ENCODE peak calls at places on chromosomes 4 and X, in six cellular contexts. L is endothelial cell of umbilical vein, D is ecto neural progenitor cell, V is NCI-H460, R is SW480, B is right lobe of liver. Y is an unnamed sample.

GRCh38 chr4:53592128-53592527 is 842 bp upstream of the LNX1 start:
- DNase-seq in L (peak; percentile 13), D (no peak), V (no peak), R (no peak), B (no peak), Y (no peak)

GRCh38 chrX:13254076-13254785 is 65.6 kb downstream of the ATXN3L start:
- DNase-seq in L (peak; percentile 27), D (no peak), V (peak; percentile 3), R (peak; percentile 43), B (no peak), Y (peak; percentile 55)

GRCh38 chr4:55931833-55932232 is 16.9 kb upstream of the CEP135 start:
- DNase-seq in L (no peak), D (no peak), V (no peak), R (no peak), B (no peak), Y (no peak)

GRCh38 chrX:38233891-38234807 is 13.5 kb upstream of the SRPX start:
- DNase-seq in L (peak; percentile 5), D (no peak), V (no peak), R (peak; percentile 56), B (no peak), Y (peak; percentile 5)

GRCh38 chr4:101259876-101260275 is 87.5 kb downstream of the PPP3CA start:
- DNase-seq in L (peak; percentile 66), D (no peak), V (no peak), R (no peak), B (no peak), Y (no peak)

GRCh38 chr4:167274346-167274745 is 40.1 kb upstream of the SPOCK3 start:
- DNase-seq in L (peak; percentile 15), D (no peak), V (no peak), R (no peak), B (no peak), Y (no peak)

GRCh38 chr4:21819086-21819485 is 129.5 kb downstream of the KCNIP4 start:
- DNase-seq in L (peak; percentile 55), D (no peak), V (no peak), R (no peak), B (no peak), Y (no peak)

GRCh38 chrX:96563663-96564062 is 121.0 kb upstream of the DIAPH2 start:
- DNase-seq in L (no peak), D (no peak), V (no peak), R (no peak), B (no peak), Y (no peak)

GRCh38 chr4:120754590-120754989 is 167.9 kb downstream of the PRDM5 start:
- DNase-seq in L (no peak), D (no peak), V (no peak), R (no peak), B (no peak), Y (no peak)

GRCh38 chr4:61200991-61201526 is 933 bp downstream of the ADGRL3 start:
- DNase-seq in L (no peak), D (no peak), V (no peak), R (no peak), B (no peak), Y (peak; percentile 12)

GRCh38 chr4:98930311-98930865 is 1.5 kb upstream of the EIF4E start:
- DNase-seq in L (no peak), D (no peak), V (no peak), R (no peak), B (no peak), Y (no peak)

GRCh38 chr4:176708771-176709311 is 83.9 kb downstream of the VEGFC start:
- DNase-seq in L (peak; percentile 74), D (no peak), V (no peak), R (no peak), B (no peak), Y (no peak)

GRCh38 chr4:125666635-125667034 is 351.9 kb downstream of the FAT4 start:
- DNase-seq in L (no peak), D (no peak), V (peak; percentile 5), R (no peak), B (no peak), Y (no peak)

GRCh38 chrX:84216406-84216805 is 28.4 kb upstream of the RPS6KA6 start:
- DNase-seq in L (no peak), D (no peak), V (no peak), R (no peak), B (no peak), Y (no peak)

GRCh38 chr4:141391293-141391692 is 170.6 kb downstream of the ZNF330 start:
- DNase-seq in L (no peak), D (no peak), V (no peak), R (no peak), B (no peak), Y (no peak)

GRCh38 chr4:20960291-20960690 is 260.0 kb downstream of the PACRGL start:
- DNase-seq in L (no peak), D (no peak), V (no peak), R (no peak), B (no peak), Y (no peak)

GRCh38 chr4:62661821-62662220 is 1461.7 kb downstream of the ADGRL3 start:
- DNase-seq in L (no peak), D (no peak), V (no peak), R (no peak), B (no peak), Y (no peak)

GRCh38 chr4:67080158-67080557 is 465.1 kb downstream of the CENPC start:
- DNase-seq in L (no peak), D (no peak), V (no peak), R (no peak), B (no peak), Y (no peak)

GRCh38 chr4:105088110-105088879 is 58.4 kb upstream of the TET2 start:
- DNase-seq in L (peak; percentile 74), D (no peak), V (peak; percentile 19), R (no peak), B (no peak), Y (no peak)

GRCh38 chr4:5712517-5712916 is 1.5 kb downstream of the EVC start:
- DNase-seq in L (no peak), D (no peak), V (no peak), R (no peak), B (no peak), Y (no peak)

GRCh38 chr4:16227462-16227868 is 1.2 kb upstream of the TAPT1 start:
- DNase-seq in L (peak; percentile 50), D (no peak), V (no peak), R (peak; percentile 28), B (peak; percentile 74), Y (peak; percentile 11)

GRCh38 chrX:44042731-44043130 is 69.5 kb upstream of the NDP start:
- DNase-seq in L (no peak), D (no peak), V (no peak), R (no peak), B (no peak), Y (no peak)

GRCh38 chr4:140756292-140757219 is at the start of gene TBC1D9:
- DNase-seq in L (peak; percentile 97), D (peak; percentile 82), V (no peak), R (peak; percentile 89), B (peak; percentile 83), Y (peak; percentile 77)

GRCh38 chrX:1453390-1453783 is 678 bp upstream of the ASMTL start:
- DNase-seq in L (no peak), D (no peak), V (no peak), R (no peak), B (peak; percentile 84), Y (no peak)

GRCh38 chr4:121898150-121898549 is 27.9 kb upstream of the BBS7 start:
- DNase-seq in L (no peak), D (no peak), V (no peak), R (peak; percentile 9), B (no peak), Y (peak; percentile 21)

GRCh38 chr4:133594246-133595207 is 445.4 kb downstream of the PCDH10 start:
- DNase-seq in L (peak; percentile 8), D (no peak), V (no peak), R (no peak), B (no peak), Y (no peak)

GRCh38 chr4:78666830-78667258 is 109.3 kb upstream of the BMP2K start:
- DNase-seq in L (peak; percentile 54), D (no peak), V (no peak), R (no peak), B (no peak), Y (no peak)

GRCh38 chrX:81957900-81958545 is 756.1 kb downstream of the SH3BGRL start:
- DNase-seq in L (no peak), D (no peak), V (peak; percentile 30), R (peak; percentile 41), B (no peak), Y (peak; percentile 23)

GRCh38 chrX:53237056-53237455 is 12.0 kb upstream of the KDM5C start:
- DNase-seq in L (no peak), D (no peak), V (no peak), R (no peak), B (no peak), Y (no peak)

GRCh38 chr4:128847074-128847724 is 37.7 kb downstream of the JADE1 start:
- DNase-seq in L (no peak), D (no peak), V (no peak), R (no peak), B (no peak), Y (no peak)

GRCh38 chr4:185311113-185311888 is 84.4 kb downstream of the LRP2BP start:
- DNase-seq in L (no peak), D (no peak), V (no peak), R (no peak), B (no peak), Y (no peak)

GRCh38 chr4:61666248-61666647 is 466.1 kb downstream of the ADGRL3 start:
- DNase-seq in L (no peak), D (no peak), V (no peak), R (no peak), B (no peak), Y (no peak)

GRCh38 chr4:48742412-48742811 is 37.7 kb downstream of the FRYL start:
- DNase-seq in L (peak; percentile 43), D (no peak), V (no peak), R (no peak), B (no peak), Y (no peak)

GRCh38 chr4:55503164-55503563 is 43.5 kb downstream of the CLOCK start:
- DNase-seq in L (peak; percentile 3), D (no peak), V (no peak), R (no peak), B (no peak), Y (no peak)

GRCh38 chr4:142264961-142265360 is 581.1 kb downstream of the INPP4B start:
- DNase-seq in L (no peak), D (no peak), V (no peak), R (no peak), B (no peak), Y (no peak)

GRCh38 chrX:16123222-16123786 is at the start of gene GRPR:
- DNase-seq in L (peak; percentile 77), D (peak; percentile 90), V (peak; percentile 77), R (peak; percentile 81), B (peak; percentile 64), Y (peak; percentile 79)